ENCODE peak calls at places on chromosome 22, in eight cellular contexts. One of them, this sample, is unnamed.
A peak's percentile ranks its signal among the peaks of the same experiment; 100 is the strongest.

GRCh38 chr22:17753401-17753989 is 20.8 kb downstream of the BID start:
- DNase-seq in DND-41: no peak
- DNase-seq in bronchial epithelial cell: no peak
- DNase-seq in neural progenitor cell: no peak
- DNase-seq in foreskin fibroblast: peak; percentile 28
- DNase-seq in AG10803: no peak
- DNase-seq in left ventricle myocardium inferior: no peak
- DNase-seq in cardiac muscle cell: no peak
- DNase-seq in this sample: no peak

GRCh38 chr22:43482310-43482625 is 70.5 kb downstream of the MPPED1 start:
- DNase-seq in DND-41: no peak
- DNase-seq in bronchial epithelial cell: no peak
- DNase-seq in neural progenitor cell: no peak
- DNase-seq in foreskin fibroblast: no peak
- DNase-seq in AG10803: no peak
- DNase-seq in left ventricle myocardium inferior: no peak
- DNase-seq in cardiac muscle cell: no peak
- DNase-seq in this sample: no peak

GRCh38 chr22:34878996-34879395 is 187.0 kb upstream of the ISX start:
- DNase-seq in DND-41: no peak
- DNase-seq in bronchial epithelial cell: no peak
- DNase-seq in neural progenitor cell: no peak
- DNase-seq in foreskin fibroblast: no peak
- DNase-seq in AG10803: peak; percentile 78
- DNase-seq in left ventricle myocardium inferior: no peak
- DNase-seq in cardiac muscle cell: no peak
- DNase-seq in this sample: no peak

GRCh38 chr22:45553333-45554039 is 50.8 kb downstream of the FBLN1 start:
- DNase-seq in DND-41: peak; percentile 57
- DNase-seq in bronchial epithelial cell: peak; percentile 72
- DNase-seq in neural progenitor cell: peak; percentile 90
- DNase-seq in foreskin fibroblast: peak; percentile 92
- DNase-seq in AG10803: peak; percentile 82
- DNase-seq in left ventricle myocardium inferior: peak; percentile 77
- DNase-seq in cardiac muscle cell: peak; percentile 87
- DNase-seq in this sample: no peak

GRCh38 chr22:23913306-23913660 is 19.1 kb downstream of the MIF start:
- DNase-seq in DND-41: peak; percentile 37
- DNase-seq in bronchial epithelial cell: no peak
- DNase-seq in neural progenitor cell: no peak
- DNase-seq in foreskin fibroblast: no peak
- DNase-seq in AG10803: no peak
- DNase-seq in left ventricle myocardium inferior: no peak
- DNase-seq in cardiac muscle cell: no peak
- DNase-seq in this sample: no peak

GRCh38 chr22:49972163-49973017 is 11.8 kb downstream of the PIM3 start:
- DNase-seq in DND-41: no peak
- DNase-seq in bronchial epithelial cell: no peak
- DNase-seq in neural progenitor cell: no peak
- DNase-seq in foreskin fibroblast: no peak
- DNase-seq in AG10803: no peak
- DNase-seq in left ventricle myocardium inferior: peak; percentile 16
- DNase-seq in cardiac muscle cell: no peak
- DNase-seq in this sample: no peak

GRCh38 chr22:32281092-32281491 is 25.9 kb upstream of the SLC5A4 start:
- DNase-seq in DND-41: no peak
- DNase-seq in bronchial epithelial cell: peak; percentile 84
- DNase-seq in neural progenitor cell: no peak
- DNase-seq in foreskin fibroblast: peak; percentile 31
- DNase-seq in AG10803: peak; percentile 15
- DNase-seq in left ventricle myocardium inferior: no peak
- DNase-seq in cardiac muscle cell: no peak
- DNase-seq in this sample: no peak

GRCh38 chr22:44623771-44624510 is 78.1 kb upstream of the PRR5 start:
- DNase-seq in DND-41: no peak
- DNase-seq in bronchial epithelial cell: peak; percentile 4
- DNase-seq in neural progenitor cell: peak; percentile 72
- DNase-seq in foreskin fibroblast: peak; percentile 30
- DNase-seq in AG10803: peak; percentile 18
- DNase-seq in left ventricle myocardium inferior: no peak
- DNase-seq in cardiac muscle cell: peak; percentile 65
- DNase-seq in this sample: no peak

GRCh38 chr22:48837341-48837935 is 990.2 kb downstream of the BRD1 start:
- DNase-seq in DND-41: no peak
- DNase-seq in bronchial epithelial cell: peak; percentile 40
- DNase-seq in neural progenitor cell: no peak
- DNase-seq in foreskin fibroblast: no peak
- DNase-seq in AG10803: no peak
- DNase-seq in left ventricle myocardium inferior: no peak
- DNase-seq in cardiac muscle cell: no peak
- DNase-seq in this sample: no peak

GRCh38 chr22:33337524-33337923 is 279.3 kb upstream of the SYN3 start:
- DNase-seq in DND-41: no peak
- DNase-seq in bronchial epithelial cell: peak; percentile 17
- DNase-seq in neural progenitor cell: no peak
- DNase-seq in foreskin fibroblast: no peak
- DNase-seq in AG10803: no peak
- DNase-seq in left ventricle myocardium inferior: no peak
- DNase-seq in cardiac muscle cell: no peak
- DNase-seq in this sample: no peak

GRCh38 chr22:43424865-43425630 is 13.2 kb downstream of the MPPED1 start:
- DNase-seq in DND-41: no peak
- DNase-seq in bronchial epithelial cell: no peak
- DNase-seq in neural progenitor cell: no peak
- DNase-seq in foreskin fibroblast: no peak
- DNase-seq in AG10803: no peak
- DNase-seq in left ventricle myocardium inferior: no peak
- DNase-seq in cardiac muscle cell: no peak
- DNase-seq in this sample: no peak

GRCh38 chr22:19772673-19773469 is 12.3 kb downstream of the TBX1 start:
- DNase-seq in DND-41: no peak
- DNase-seq in bronchial epithelial cell: no peak
- DNase-seq in neural progenitor cell: no peak
- DNase-seq in foreskin fibroblast: no peak
- DNase-seq in AG10803: no peak
- DNase-seq in left ventricle myocardium inferior: no peak
- DNase-seq in cardiac muscle cell: no peak
- DNase-seq in this sample: peak; percentile 46

GRCh38 chr22:42363851-42364250 is 68.4 kb downstream of the NFAM1 start:
- DNase-seq in DND-41: no peak
- DNase-seq in bronchial epithelial cell: no peak
- DNase-seq in neural progenitor cell: peak; percentile 47
- DNase-seq in foreskin fibroblast: no peak
- DNase-seq in AG10803: no peak
- DNase-seq in left ventricle myocardium inferior: no peak
- DNase-seq in cardiac muscle cell: no peak
- DNase-seq in this sample: no peak

GRCh38 chr22:42365942-42366660 is 66.1 kb downstream of the NFAM1 start:
- DNase-seq in DND-41: no peak
- DNase-seq in bronchial epithelial cell: no peak
- DNase-seq in neural progenitor cell: no peak
- DNase-seq in foreskin fibroblast: no peak
- DNase-seq in AG10803: no peak
- DNase-seq in left ventricle myocardium inferior: no peak
- DNase-seq in cardiac muscle cell: no peak
- DNase-seq in this sample: no peak

GRCh38 chr22:42364641-42365336 is 67.4 kb downstream of the NFAM1 start:
- DNase-seq in DND-41: no peak
- DNase-seq in bronchial epithelial cell: peak; percentile 13
- DNase-seq in neural progenitor cell: no peak
- DNase-seq in foreskin fibroblast: peak; percentile 59
- DNase-seq in AG10803: peak; percentile 31
- DNase-seq in left ventricle myocardium inferior: peak; percentile 27
- DNase-seq in cardiac muscle cell: no peak
- DNase-seq in this sample: no peak

GRCh38 chr22:42366815-42367581 is 65.2 kb downstream of the NFAM1 start:
- DNase-seq in DND-41: no peak
- DNase-seq in bronchial epithelial cell: no peak
- DNase-seq in neural progenitor cell: no peak
- DNase-seq in foreskin fibroblast: no peak
- DNase-seq in AG10803: no peak
- DNase-seq in left ventricle myocardium inferior: peak; percentile 51
- DNase-seq in cardiac muscle cell: no peak
- DNase-seq in this sample: no peak

GRCh38 chr22:42365337-42365865 is 66.8 kb downstream of the NFAM1 start:
- DNase-seq in DND-41: no peak
- DNase-seq in bronchial epithelial cell: no peak
- DNase-seq in neural progenitor cell: peak; percentile 87
- DNase-seq in foreskin fibroblast: no peak
- DNase-seq in AG10803: no peak
- DNase-seq in left ventricle myocardium inferior: no peak
- DNase-seq in cardiac muscle cell: peak; percentile 36
- DNase-seq in this sample: no peak
- H3K4me3 ChIP-seq in DND-41: no peak overlapping the region
- H3K4me3 ChIP-seq in bronchial epithelial cell: no peak overlapping the region
- H3K4me3 ChIP-seq in neural progenitor cell: peak overlapping the region; percentile 31
- H3K4me3 ChIP-seq in foreskin fibroblast: peak overlapping the region; percentile 37
- H3K4me3 ChIP-seq in AG10803: no peak overlapping the region
- H3K4me3 ChIP-seq in left ventricle myocardium inferior: peak overlapping the region; percentile 33
- H3K4me3 ChIP-seq in cardiac muscle cell: no peak overlapping the region
- H3K4me3 ChIP-seq in this sample: no peak overlapping the region

DNA sequence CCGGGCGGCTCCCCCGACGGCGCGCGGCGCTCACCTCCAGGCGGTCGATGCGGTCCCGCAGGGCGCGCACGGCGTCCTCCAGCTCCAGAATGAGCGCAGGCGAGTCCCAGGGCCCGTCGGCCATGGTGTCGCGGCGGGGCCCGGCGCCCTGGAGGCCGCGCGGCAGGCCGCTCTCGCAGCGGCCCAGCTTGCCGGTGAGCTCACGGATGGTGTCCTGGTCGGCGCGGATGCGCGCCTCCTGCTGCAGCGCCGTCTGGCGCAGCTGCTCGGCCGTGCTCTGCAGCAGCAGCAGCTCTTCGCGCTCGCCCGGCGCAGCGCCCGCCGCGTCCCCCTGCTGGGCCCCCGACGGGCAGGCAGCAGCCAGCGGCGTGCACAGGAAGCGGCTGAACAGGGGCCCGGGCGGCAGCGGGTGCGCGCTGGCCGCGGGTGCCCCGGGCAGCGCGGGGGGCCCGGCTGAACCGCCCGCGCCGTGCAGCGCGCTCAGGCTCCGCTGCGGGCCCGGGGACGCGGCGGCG is 570 bp downstream of the NPTXR start:
- DNase-seq in DND-41: peak; percentile 54
- DNase-seq in bronchial epithelial cell: peak; percentile 16
- DNase-seq in neural progenitor cell: peak; percentile 89
- DNase-seq in foreskin fibroblast: peak; percentile 91
- DNase-seq in AG10803: peak; percentile 70
- DNase-seq in left ventricle myocardium inferior: peak; percentile 41
- DNase-seq in cardiac muscle cell: peak; percentile 82
- DNase-seq in this sample: no peak
- TF ChIP-seq CTCF in DND-41: peak; percentile 18
- TF ChIP-seq CTCF in bronchial epithelial cell: peak; percentile 29
- TF ChIP-seq CTCF in neural progenitor cell: peak; percentile 39
- TF ChIP-seq CTCF in foreskin fibroblast: peak; percentile 19
- TF ChIP-seq CTCF in AG10803: peak; percentile 16
- TF ChIP-seq CTCF in left ventricle myocardium inferior: peak; percentile 55
- TF ChIP-seq CTCF in cardiac muscle cell: peak; percentile 28
- TF ChIP-seq CTCF in this sample: peak; percentile 19

DNA sequence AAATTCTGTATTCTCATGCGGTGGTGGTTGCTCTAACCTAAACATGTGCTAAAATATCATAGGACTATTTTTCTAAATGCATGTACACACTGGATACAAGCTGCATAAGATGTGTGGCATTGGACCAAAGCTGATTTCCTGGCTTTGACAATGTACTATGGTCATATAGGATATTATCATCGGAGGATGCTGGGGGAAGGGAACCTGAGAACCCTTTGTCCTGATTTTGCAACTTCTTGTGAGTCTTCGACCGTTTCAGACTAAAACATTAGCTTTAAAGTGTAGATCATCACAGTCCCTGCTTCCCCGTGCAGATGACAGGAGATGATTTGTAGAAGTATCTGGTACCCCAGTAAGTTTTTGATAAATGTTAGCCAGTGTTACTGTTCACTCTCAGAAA is 554.7 kb downstream of the MIAT start:
- DNase-seq in DND-41: no peak
- DNase-seq in bronchial epithelial cell: no peak
- DNase-seq in neural progenitor cell: no peak
- DNase-seq in foreskin fibroblast: no peak
- DNase-seq in AG10803: no peak
- DNase-seq in left ventricle myocardium inferior: no peak
- DNase-seq in cardiac muscle cell: no peak
- DNase-seq in this sample: no peak
- H3K4me3 ChIP-seq in DND-41: no peak overlapping the region
- H3K4me3 ChIP-seq in bronchial epithelial cell: no peak overlapping the region
- H3K4me3 ChIP-seq in neural progenitor cell: no peak overlapping the region
- H3K4me3 ChIP-seq in foreskin fibroblast: no peak overlapping the region
- H3K4me3 ChIP-seq in AG10803: no peak overlapping the region
- H3K4me3 ChIP-seq in left ventricle myocardium inferior: no peak overlapping the region
- H3K4me3 ChIP-seq in cardiac muscle cell: no peak overlapping the region
- H3K4me3 ChIP-seq in this sample: no peak overlapping the region

GRCh38 chr22:37628830-37629229 is 10.6 kb upstream of the SH3BP1 start:
- DNase-seq in DND-41: no peak
- DNase-seq in bronchial epithelial cell: no peak
- DNase-seq in neural progenitor cell: no peak
- DNase-seq in foreskin fibroblast: no peak
- DNase-seq in AG10803: no peak
- DNase-seq in left ventricle myocardium inferior: no peak
- DNase-seq in cardiac muscle cell: no peak
- DNase-seq in this sample: no peak

GRCh38 chr22:37629928-37630327 is 9.5 kb upstream of the SH3BP1 start:
- DNase-seq in DND-41: no peak
- DNase-seq in bronchial epithelial cell: no peak
- DNase-seq in neural progenitor cell: no peak
- DNase-seq in foreskin fibroblast: no peak
- DNase-seq in AG10803: no peak
- DNase-seq in left ventricle myocardium inferior: no peak
- DNase-seq in cardiac muscle cell: no peak
- DNase-seq in this sample: no peak

GRCh38 chr22:37631448-37632173 is 7.9 kb upstream of the SH3BP1 start:
- DNase-seq in DND-41: no peak
- DNase-seq in bronchial epithelial cell: no peak
- DNase-seq in neural progenitor cell: no peak
- DNase-seq in foreskin fibroblast: no peak
- DNase-seq in AG10803: no peak
- DNase-seq in left ventricle myocardium inferior: no peak
- DNase-seq in cardiac muscle cell: no peak
- DNase-seq in this sample: no peak

GRCh38 chr22:37632174-37633081 is 7.0 kb upstream of the SH3BP1 start:
- DNase-seq in DND-41: no peak
- DNase-seq in bronchial epithelial cell: no peak
- DNase-seq in neural progenitor cell: no peak
- DNase-seq in foreskin fibroblast: no peak
- DNase-seq in AG10803: no peak
- DNase-seq in left ventricle myocardium inferior: no peak
- DNase-seq in cardiac muscle cell: no peak
- DNase-seq in this sample: no peak

DNA sequence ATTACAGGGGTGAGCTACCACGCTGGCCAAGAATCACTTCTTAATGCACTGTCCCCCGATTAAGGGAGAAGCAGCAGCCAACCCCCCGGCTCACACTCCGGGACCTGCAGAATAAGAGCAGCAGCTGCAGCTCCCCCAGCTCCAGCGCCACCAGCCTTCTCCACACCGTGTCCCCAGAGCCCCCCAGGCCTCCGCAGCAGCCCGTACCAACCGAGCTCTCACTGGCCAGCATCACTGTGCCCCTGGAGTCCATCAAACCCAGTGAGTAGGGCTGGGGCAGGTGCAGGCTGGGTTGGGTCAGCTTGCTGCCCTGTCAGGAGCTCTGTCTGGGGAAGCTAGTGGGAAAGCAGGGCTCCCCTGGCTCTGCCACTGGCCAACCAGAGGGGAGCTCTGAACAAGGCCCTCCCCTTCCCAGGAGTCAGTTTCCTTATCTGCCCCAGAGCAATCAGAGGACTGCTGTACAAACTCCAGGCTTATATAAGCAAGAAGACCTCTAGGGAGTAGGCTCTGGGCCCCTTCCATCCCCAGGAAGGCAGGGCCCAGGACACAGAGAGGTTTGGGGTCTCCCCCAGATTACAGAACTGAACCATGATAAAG is 8.5 kb upstream of the SH3BP1 start:
- DNase-seq in DND-41: no peak
- DNase-seq in bronchial epithelial cell: no peak
- DNase-seq in neural progenitor cell: no peak
- DNase-seq in foreskin fibroblast: no peak
- DNase-seq in AG10803: no peak
- DNase-seq in left ventricle myocardium inferior: no peak
- DNase-seq in cardiac muscle cell: peak; percentile 83
- DNase-seq in this sample: no peak
- TF ChIP-seq CTCF in DND-41: no peak
- TF ChIP-seq CTCF in bronchial epithelial cell: no peak
- TF ChIP-seq CTCF in neural progenitor cell: no peak
- TF ChIP-seq CTCF in foreskin fibroblast: no peak
- TF ChIP-seq CTCF in AG10803: no peak
- TF ChIP-seq CTCF in left ventricle myocardium inferior: no peak
- TF ChIP-seq CTCF in cardiac muscle cell: no peak
- TF ChIP-seq CTCF in this sample: no peak